ENCODE peak calls at places on chromosome 3, in four cellular contexts. W, X, F and R are unnamed samples. For H3K9me3, the result is how much of the 10 kb centered on the place peaks cover.

GRCh38 chr3:188950832-188951489 is 220.8 kb upstream of the TPRG1 start:
- DNase-seq in W (peak), X (peak), F (no peak), R (peak)

GRCh38 chr3:99950921-99951320 is 133.3 kb downstream of the CMSS1 start:
- DNase-seq in W (no peak), X (no peak), F (no peak), R (no peak)

GRCh38 chr3:33947272-33948195 is 149.1 kb downstream of the PDCD6IP start:
- DNase-seq in W (no peak), X (no peak), F (no peak), R (no peak)

GRCh38 chr3:73513260-73513659 is 111.5 kb downstream of the PDZRN3 start:
- DNase-seq in W (no peak), X (no peak), F (no peak), R (no peak)

GRCh38 chr3:129123314-129124060 is 1.9 kb upstream of the RAB43 start:
- DNase-seq in W (no peak), X (no peak), F (no peak), R (no peak)

GRCh38 chr3:45507820-45508317 is 86.7 kb upstream of the LIMD1 start:
- DNase-seq in W (no peak), X (no peak), F (no peak), R (no peak)

GRCh38 chr3:153103406-153103945 is 58.5 kb upstream of the RAP2B start:
- DNase-seq in W (no peak), X (no peak), F (no peak), R (no peak)

GRCh38 chr3:119194237-119195150 is 21.1 kb downstream of the UPK1B start:
- DNase-seq in W (no peak), X (peak), F (no peak), R (no peak)

GRCh38 chr3:8573342-8573926 is 71.2 kb downstream of the SSUH2 start:
- DNase-seq in W (no peak), X (no peak), F (no peak), R (no peak)

GRCh38 chr3:160793853-160794252 is 37.8 kb downstream of the PPM1L start:
- DNase-seq in W (no peak), X (no peak), F (no peak), R (no peak)

GRCh38 chr3:63576826-63577225 is 75.6 kb upstream of the SNTN start:
- DNase-seq in W (no peak), X (peak), F (no peak), R (no peak)

GRCh38 chr3:15520185-15520584 is 1.3 kb downstream of the COLQ start:
- DNase-seq in W (no peak), X (no peak), F (peak), R (no peak)

GRCh38 chr3:169169340-169169963 is 494.1 kb downstream of the MECOM start:
- DNase-seq in W (no peak), X (peak), F (no peak), R (no peak)

GRCh38 chr3:8752832-8753231 is 16.6 kb downstream of the OXTR start:
- DNase-seq in W (no peak), X (no peak), F (no peak), R (no peak)

GRCh38 chr3:14415501-14415900 is 13.1 kb downstream of the SLC6A6 start:
- DNase-seq in W (no peak), X (peak), F (no peak), R (no peak)

GRCh38 chr3:189365609-189366564 is 194.1 kb downstream of the TPRG1 start:
- DNase-seq in W (no peak), X (no peak), F (no peak), R (no peak)

GRCh38 chr3:61686228-61686648 is 124.9 kb downstream of the PTPRG start:
- DNase-seq in W (no peak), X (no peak), F (no peak), R (no peak)

GRCh38 chr3:126961191-126961790 is 21.6 kb upstream of the PLXNA1 start:
- DNase-seq in W (peak), X (peak), F (no peak), R (no peak)

GRCh38 chr3:60268123-60268522 is 983.1 kb downstream of the FHIT start:
- DNase-seq in W (no peak), X (no peak), F (no peak), R (no peak)

GRCh38 chr3:49668861-49669260 is 5.3 kb upstream of the APEH start:
- DNase-seq in W (no peak), X (peak), F (no peak), R (no peak)

GRCh38 chr3:179589143-179589542 is 15.3 kb downstream of the MRPL47 start:
- DNase-seq in W (no peak), X (no peak), F (no peak), R (no peak)

GRCh38 chr3:159855599-159856495 is 132.8 kb upstream of the IL12A start:
- DNase-seq in W (no peak), X (peak), F (no peak), R (no peak)

GRCh38 chr3:188607810-188608209 is 453.9 kb downstream of the LPP start:
- DNase-seq in W (no peak), X (no peak), F (no peak), R (no peak)

GRCh38 chr3:133821767-133822638 is 16.4 kb downstream of the SRPRB start:
- DNase-seq in W (peak), X (peak), F (no peak), R (peak)

GRCh38 chr3:109563149-109563548 is 225.8 kb upstream of the DPPA4 start:
- DNase-seq in W (no peak), X (no peak), F (peak), R (no peak)

GRCh38 chr3:98991393-98991792 is 89.9 kb upstream of the DCBLD2 start:
- DNase-seq in W (no peak), X (no peak), F (no peak), R (no peak)

GRCh38 chr3:4740397-4741105 is 238.7 kb upstream of the BHLHE40 start:
- DNase-seq in W (peak), X (no peak), F (peak), R (peak)

GRCh38 chr3:149374391-149374790 is 3.1 kb downstream of the TM4SF1 start:
- DNase-seq in W (no peak), X (no peak), F (no peak), R (no peak)

GRCh38 chr3:43013743-43014155 is 34.6 kb downstream of the GASK1A start:
- DNase-seq in W (no peak), X (no peak), F (peak), R (no peak)

GRCh38 chr3:43011638-43012037 is 32.5 kb downstream of the GASK1A start:
- DNase-seq in W (no peak), X (no peak), F (peak), R (no peak)

GRCh38 chr3:43013256-43013655 is 34.1 kb downstream of the GASK1A start:
- DNase-seq in W (no peak), X (no peak), F (no peak), R (no peak)

GRCh38 chr3:43014216-43014615 is 35.1 kb downstream of the GASK1A start:
- DNase-seq in W (no peak), X (no peak), F (no peak), R (no peak)

GRCh38 chr3:43012189-43012588 is 33.1 kb downstream of the GASK1A start:
- DNase-seq in W (no peak), X (no peak), F (no peak), R (no peak)
- H3K9me3 ChIP-seq in W (under half), X (under half), F (half or more), R (under half)

GRCh38 chr3:43017038-43017437 is 37.9 kb downstream of the GASK1A start:
- DNase-seq in W (no peak), X (no peak), F (no peak), R (no peak)
- H3K9me3 ChIP-seq in W (under half), X (under half), F (half or more), R (under half)

GRCh38 chr3:138649134-138649533 is 40.6 kb downstream of the FAIM start:
- DNase-seq in W (no peak), X (no peak), F (no peak), R (no peak)

GRCh38 chr3:138642927-138643253 is 34.3 kb downstream of the FAIM start:
- DNase-seq in W (no peak), X (no peak), F (no peak), R (no peak)

GRCh38 chr3:138646008-138646407 is 37.4 kb downstream of the FAIM start:
- DNase-seq in W (no peak), X (no peak), F (no peak), R (no peak)

GRCh38 chr3:138642226-138642926 is 33.8 kb downstream of the FAIM start:
- DNase-seq in W (no peak), X (no peak), F (no peak), R (no peak)

DNA sequence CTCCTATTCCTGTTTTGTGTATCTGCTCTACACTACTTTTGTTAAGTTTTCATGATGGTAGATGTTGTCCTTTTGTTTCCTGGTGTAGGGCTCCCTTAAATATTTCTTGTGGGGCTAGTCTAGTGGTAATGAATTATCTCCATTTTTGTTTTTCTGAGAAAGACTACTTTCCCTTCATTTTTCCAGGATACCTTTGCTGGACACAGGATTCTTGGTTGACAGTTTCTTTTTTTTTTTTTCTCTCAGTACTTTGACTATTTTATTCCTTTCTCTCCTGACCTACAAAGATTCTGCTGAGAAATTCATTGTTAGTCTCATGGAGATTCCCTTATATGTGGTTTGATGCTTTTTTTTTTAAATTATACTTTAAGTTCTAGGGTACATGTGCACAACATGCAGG is 38.0 kb downstream of the FAIM start:
- DNase-seq in W (no peak), X (no peak), F (no peak), R (no peak)
- H3K9me3 ChIP-seq in W (under half), X (under half), F (under half), R (under half)

GRCh38 chr3:177889158-177889557 is 647.1 kb upstream of the KCNMB2 start:
- DNase-seq in W (no peak), X (no peak), F (no peak), R (no peak)
- H3K9me3 ChIP-seq in W (under half), X (under half), F (under half), R (under half)

GRCh38 chr3:194320100-194320499 is 31.0 kb downstream of the CPN2 start:
- DNase-seq in W (no peak), X (no peak), F (no peak), R (no peak)
- H3K9me3 ChIP-seq in W (under half), X (under half), F (under half), R (under half)

GRCh38 chr3:20503394-20504082 is 317.5 kb upstream of the SGO1 start:
- DNase-seq in W (no peak), X (no peak), F (no peak), R (no peak)
- H3K9me3 ChIP-seq in W (under half), X (under half), F (under half), R (under half)

DNA sequence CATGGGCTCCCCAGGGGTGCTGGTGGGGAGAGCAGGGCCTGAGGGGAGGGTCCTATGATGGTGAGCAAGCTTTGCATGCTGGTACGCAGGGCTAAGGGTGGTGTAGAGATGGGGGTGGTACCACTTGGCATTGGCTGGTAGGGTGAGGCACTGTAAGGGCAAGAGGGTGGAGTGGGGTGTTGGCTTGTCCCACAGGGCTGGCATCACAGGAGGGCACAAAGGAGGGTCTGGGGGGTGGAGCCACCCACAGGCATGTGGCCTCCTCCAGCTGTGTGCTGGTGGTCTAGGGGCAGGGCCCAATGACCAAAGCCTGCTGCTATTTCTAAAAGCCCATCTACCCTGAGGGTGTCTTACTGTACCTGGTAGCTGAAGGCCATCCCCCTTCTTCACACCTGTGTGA is 65.2 kb upstream of the SEC13 start:
- DNase-seq in W (no peak), X (no peak), F (no peak), R (no peak)
- H3K9me3 ChIP-seq in W (under half), X (under half), F (under half), R (under half)

GRCh38 chr3:72421786-72422185 is 426.5 kb downstream of the SHQ1 start:
- DNase-seq in W (no peak), X (no peak), F (no peak), R (no peak)

GRCh38 chr3:72418856-72419255 is 429.4 kb downstream of the SHQ1 start:
- DNase-seq in W (no peak), X (no peak), F (no peak), R (no peak)

GRCh38 chr3:72427575-72427974 is 420.7 kb downstream of the SHQ1 start:
- DNase-seq in W (no peak), X (no peak), F (no peak), R (no peak)

GRCh38 chr3:72426618-72427397 is 421.4 kb downstream of the SHQ1 start:
- DNase-seq in W (no peak), X (no peak), F (no peak), R (no peak)

DNA sequence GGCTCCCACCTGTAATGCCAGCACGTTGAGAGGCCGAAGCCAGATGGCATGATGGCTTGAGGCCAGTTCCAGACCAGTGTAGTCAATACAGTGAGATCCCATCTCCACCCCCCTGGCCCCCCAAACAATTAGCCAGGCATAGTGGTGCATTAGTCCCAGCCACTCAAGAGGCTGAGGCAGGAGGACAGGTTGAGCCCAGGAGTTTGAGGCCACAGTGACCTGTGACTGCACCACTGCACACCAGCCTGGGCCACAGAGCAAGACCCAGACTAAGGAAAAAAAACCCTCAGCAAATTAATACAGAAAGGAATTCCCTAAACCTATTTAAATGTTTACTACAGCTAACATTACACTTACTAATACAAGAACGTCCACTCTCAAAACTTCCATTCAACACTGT is 424.6 kb downstream of the SHQ1 start:
- DNase-seq in W (no peak), X (no peak), F (no peak), R (no peak)
- H3K9me3 ChIP-seq in W (under half), X (under half), F (under half), R (under half)

GRCh38 chr3:114328345-114328744 is 34.5 kb downstream of the TIGIT start:
- DNase-seq in W (no peak), X (no peak), F (no peak), R (no peak)

GRCh38 chr3:114331710-114332109 is 37.9 kb downstream of the TIGIT start:
- DNase-seq in W (no peak), X (no peak), F (no peak), R (no peak)

GRCh38 chr3:114327665-114328064 is 33.8 kb downstream of the TIGIT start:
- DNase-seq in W (no peak), X (no peak), F (no peak), R (no peak)

GRCh38 chr3:114331007-114331406 is 37.2 kb downstream of the TIGIT start:
- DNase-seq in W (no peak), X (no peak), F (no peak), R (no peak)

GRCh38 chr3:114329823-114330222 is 36.0 kb downstream of the TIGIT start:
- DNase-seq in W (no peak), X (no peak), F (no peak), R (no peak)
- H3K9me3 ChIP-seq in W (under half), X (under half), F (under half), R (under half)